ENCODE peak calls at places on chromosomes 16 and 17, in eight cellular contexts. A is osteocyte; Z is NCI-H1105 treated with DMSO at 0.1 percent for 48 hours; M is NCI-H1092; D is HS-5; T is activated naive CD8-positive, alpha-beta T cell treated with anti-CD3 and anti-CD28 coated beads for 36 hours; O is H54; K is left colon. R is an unnamed sample.

GRCh38 chr16:29819506-29819905 is 756 bp upstream of the MVP start:
- DNase-seq in Z (no peak), K (peak; percentile 53), O (no peak), D (no peak), M (no peak), A (no peak), T (no peak), R (no peak)

GRCh38 chr16:23981429-23982399 is 145.9 kb downstream of the PRKCB start:
- DNase-seq in Z (no peak), T (no peak), M (no peak), K (no peak), A (no peak), O (no peak), D (no peak), R (no peak)

GRCh38 chr17:67821871-67822367 is 3.4 kb upstream of the BPTF start:
- DNase-seq in T (no peak), M (no peak), K (no peak), O (no peak), D (no peak), Z (no peak), A (no peak), R (no peak)

GRCh38 chr16:73065617-73066313 is 17.8 kb upstream of the ZFHX3 start:
- DNase-seq in M (no peak), A (peak; percentile 86), Z (no peak), T (no peak), K (no peak), D (no peak), O (no peak), R (no peak)

GRCh38 chr16:54447606-54448440 is 161.2 kb upstream of the IRX3 start:
- DNase-seq in M (no peak), A (no peak), K (no peak), O (peak; percentile 71), Z (no peak), T (no peak), D (peak; percentile 85), R (no peak)

GRCh38 chr16:50303041-50303604 is 36.8 kb downstream of the ADCY7 start:
- DNase-seq in A (peak; percentile 49), M (no peak), T (no peak), O (no peak), D (no peak), K (peak; percentile 13), Z (no peak), R (no peak)

GRCh38 chr17:72069744-72070143 is 51.1 kb upstream of the SOX9 start:
- DNase-seq in O (no peak), Z (no peak), A (no peak), M (no peak), K (no peak), D (no peak), T (no peak), R (no peak)

GRCh38 chr17:202501-202951 is 21.1 kb upstream of the DOC2B start:
- DNase-seq in Z (no peak), A (no peak), O (no peak), D (no peak), K (no peak), T (no peak), M (no peak), R (no peak)

GRCh38 chr16:87721622-87722565 is 43.9 kb downstream of the KLHDC4 start:
- DNase-seq in A (no peak), T (no peak), K (no peak), Z (no peak), D (no peak), M (no peak), O (no peak), R (no peak)

GRCh38 chr16:70696952-70697600 is 11.2 kb upstream of the MTSS2 start:
- DNase-seq in A (no peak), O (no peak), M (no peak), Z (no peak), T (peak; percentile 61), K (no peak), D (no peak), R (no peak)

GRCh38 chr17:82092995-82093751 is 4.9 kb downstream of the FASN start:
- DNase-seq in K (no peak), M (no peak), T (no peak), D (no peak), Z (no peak), O (no peak), A (no peak), R (no peak)

GRCh38 chr16:24609740-24610420 is 70.5 kb downstream of the RBBP6 start:
- DNase-seq in Z (peak; percentile 72), K (no peak), A (peak; percentile 86), D (no peak), M (peak; percentile 43), T (peak; percentile 3), O (no peak), R (peak; percentile 29)

GRCh38 chr16:57941016-57941656 is 29.8 kb downstream of the CNGB1 start:
- DNase-seq in O (no peak), M (peak; percentile 62), T (no peak), A (no peak), K (no peak), Z (peak; percentile 68), D (no peak), R (no peak)

GRCh38 chr17:18191071-18191667 is 7.5 kb downstream of the ALKBH5 start:
- DNase-seq in M (no peak), Z (no peak), D (no peak), K (no peak), T (no peak), A (no peak), O (no peak), R (no peak)

GRCh38 chr17:42112552-42113176 is at the start of gene DHX58:
- DNase-seq in T (peak; percentile 82), K (peak; percentile 83), A (no peak), D (peak; percentile 58), M (no peak), Z (no peak), O (peak; percentile 95), R (no peak)

GRCh38 chr16:17768257-17768656 is 297.5 kb upstream of the XYLT1 start:
- DNase-seq in D (peak; percentile 38), K (no peak), O (no peak), M (no peak), A (no peak), T (no peak), Z (no peak), R (no peak)

GRCh38 chr16:67770371-67770991 is 35.9 kb downstream of the RANBP10 start:
- DNase-seq in A (no peak), Z (no peak), K (no peak), T (no peak), O (no peak), D (no peak), M (no peak), R (no peak)

GRCh38 chr17:51684214-51684613 is 423.9 kb downstream of the UTP18 start:
- DNase-seq in M (no peak), T (no peak), K (no peak), O (no peak), D (no peak), A (no peak), Z (no peak), R (no peak)

GRCh38 chr17:62804822-62805221 is 3.3 kb downstream of the MARCHF10 start:
- DNase-seq in A (no peak), O (peak; percentile 75), Z (no peak), D (no peak), T (no peak), K (no peak), M (no peak), R (no peak)